ENCODE peak calls at places on chromosomes 5 and 9, in six cellular contexts. E, L, X, O, F and M are unnamed samples.

GRCh38 chr5:97909541-97909940 is 726.5 kb upstream of the RIOK2 start:
- DNase-seq in E (no peak), X (no peak), F (no peak), L (no peak), O (no peak), M (no peak)

GRCh38 chr5:31664566-31664965 is 25.6 kb downstream of the PDZD2 start:
- DNase-seq in O (no peak), E (no peak), X (no peak), F (no peak), L (no peak), M (no peak)

GRCh38 chr5:125526940-125527339 is 780.5 kb upstream of the ZNF608 start:
- DNase-seq in O (no peak), X (no peak), L (no peak), F (no peak), E (no peak), M (no peak)

GRCh38 chr5:98904786-98905185 is 24.0 kb downstream of the CHD1 start:
- DNase-seq in E (no peak), X (no peak), F (no peak), L (no peak), O (peak), M (no peak)

GRCh38 chr5:31887556-31887955 is 248.6 kb downstream of the PDZD2 start:
- DNase-seq in L (no peak), X (peak), O (no peak), E (no peak), F (no peak), M (no peak)

GRCh38 chr5:86890375-86890774 is 272.6 kb downstream of the COX7C start:
- DNase-seq in O (no peak), X (no peak), F (no peak), L (no peak), E (no peak), M (no peak)

GRCh38 chr9:95349109-95350038 is 31.9 kb upstream of the FANCC start:
- DNase-seq in O (no peak), E (no peak), L (no peak), F (no peak), X (no peak), M (no peak)

GRCh38 chr5:143664623-143665022 is 147.3 kb upstream of the HMHB1 start:
- DNase-seq in O (no peak), X (no peak), E (no peak), F (no peak), L (no peak), M (no peak)

GRCh38 chr5:75050415-75050814 is 1.9 kb downstream of the GCNT4 start:
- DNase-seq in L (no peak), F (peak), X (no peak), E (no peak), O (no peak), M (no peak)

GRCh38 chr5:67208403-67208802 is 11.8 kb upstream of the CD180 start:
- DNase-seq in E (no peak), X (no peak), O (no peak), F (no peak), L (no peak), M (no peak)

GRCh38 chr9:85897853-85898252 is 43.1 kb upstream of the NAA35 start:
- DNase-seq in O (no peak), E (no peak), F (peak), L (no peak), X (no peak), M (no peak)

GRCh38 chr5:15004506-15004905 is 132.9 kb upstream of the ANKH start:
- DNase-seq in X (no peak), F (no peak), E (no peak), L (no peak), O (no peak), M (no peak)

GRCh38 chr9:79233542-79233941 is 338.2 kb upstream of the TLE4 start:
- DNase-seq in X (no peak), F (peak), O (no peak), E (no peak), L (no peak), M (no peak)

GRCh38 chr9:95073042-95073607 is 244.4 kb downstream of the FANCC start:
- DNase-seq in E (no peak), F (no peak), X (no peak), O (no peak), L (no peak), M (no peak)

GRCh38 chr5:147051193-147051592 is 172.6 kb upstream of the PPP2R2B start:
- DNase-seq in L (no peak), F (no peak), O (no peak), X (no peak), E (no peak), M (no peak)

GRCh38 chr5:163245584-163245983 is 191.8 kb upstream of the CCNG1 start:
- DNase-seq in F (no peak), O (no peak), E (no peak), X (no peak), L (no peak), M (no peak)

GRCh38 chr5:96785719-96786118 is 22.0 kb downstream of the ERAP1 start:
- DNase-seq in X (no peak), L (no peak), O (no peak), F (no peak), E (no peak), M (no peak)

GRCh38 chr5:130109152-130109551 is 204.9 kb downstream of the CHSY3 start:
- DNase-seq in X (no peak), L (peak), O (no peak), E (no peak), F (peak), M (no peak)

GRCh38 chr5:166618555-166618954 is 1672.9 kb upstream of the WWC1 start:
- DNase-seq in O (no peak), F (no peak), L (no peak), E (peak), X (no peak), M (no peak)

GRCh38 chr5:11302663-11303062 is 541.6 kb upstream of the DAP start:
- DNase-seq in O (no peak), F (peak), X (no peak), E (no peak), L (no peak), M (no peak)